ENCODE peak calls at places on chromosomes 11 and 22, in ten cellular contexts. U is colonic mucosa; L is endodermal cell; V is effector memory CD4-positive, alpha-beta T cell; N is gastrocnemius medialis; S is mammary epithelial cell; W is OCI-LY7; P is Panc1; X is mesenchymal stem cell; D is HCT116. C is an unnamed sample.
A peak's percentile ranks its signal among the peaks of the same experiment; 100 is the strongest.

GRCh38 chr22:27247691-27248434 is 553.7 kb downstream of the MN1 start:
- DNase-seq in U (no peak), L (no peak), V (no peak), N (no peak), S (no peak), W (no peak), P (no peak), X (no peak), D (no peak), C (no peak)

GRCh38 chr11:29119691-29120328 is 897.0 kb downstream of the KCNA4 start:
- DNase-seq in U (no peak), L (no peak), V (no peak), N (no peak), S (peak; percentile 16), W (no peak), P (peak; percentile 71), X (peak; percentile 97), D (no peak), C (peak; percentile 31)

GRCh38 chr11:13052130-13052541 is 43.0 kb downstream of the RASSF10 start:
- DNase-seq in U (peak; percentile 58), L (no peak), V (no peak), N (no peak), S (no peak), W (no peak), P (no peak), X (no peak), D (no peak), C (no peak)

GRCh38 chr11:1513326-1514296 is 27.0 kb upstream of the MOB2 start:
- DNase-seq in U (no peak), L (no peak), V (no peak), N (no peak), S (no peak), W (no peak), P (no peak), X (no peak), D (no peak), C (no peak)

GRCh38 chr11:46315033-46315738 is 32.1 kb upstream of the DGKZ start:
- DNase-seq in U (peak; percentile 84), L (peak; percentile 97), V (peak; percentile 61), N (no peak), S (peak; percentile 58), W (peak; percentile 79), P (peak; percentile 51), X (peak; percentile 87), D (peak; percentile 86), C (no peak)

GRCh38 chr11:112962854-112963367 is 1.7 kb downstream of the NCAM1 start:
- DNase-seq in U (peak; percentile 42), L (peak; percentile 84), V (no peak), N (peak; percentile 30), S (no peak), W (no peak), P (no peak), X (peak; percentile 47), D (no peak), C (no peak)

GRCh38 chr11:41622707-41623359 is 163.4 kb upstream of the LRRC4C start:
- DNase-seq in U (no peak), L (no peak), V (no peak), N (no peak), S (no peak), W (no peak), P (no peak), X (no peak), D (no peak), C (no peak)

GRCh38 chr22:50139843-50140415 is 30.6 kb upstream of the PANX2 start:
- DNase-seq in U (no peak), L (no peak), V (no peak), N (no peak), S (peak; percentile 8), W (peak; percentile 67), P (no peak), X (no peak), D (no peak), C (peak; percentile 25)

GRCh38 chr11:72655014-72655413 is 19.2 kb downstream of the PDE2A start:
- DNase-seq in U (no peak), L (no peak), V (no peak), N (no peak), S (no peak), W (no peak), P (no peak), X (no peak), D (no peak), C (no peak)

GRCh38 chr11:7671807-7672206 is 1.5 kb downstream of the CYB5R2 start:
- DNase-seq in U (no peak), L (no peak), V (no peak), N (no peak), S (peak; percentile 84), W (no peak), P (no peak), X (no peak), D (no peak), C (peak; percentile 21)

GRCh38 chr22:24091551-24092420 is 80.7 kb downstream of the CABIN1 start:
- DNase-seq in U (no peak), L (no peak), V (no peak), N (no peak), S (no peak), W (no peak), P (no peak), X (no peak), D (no peak), C (no peak)

GRCh38 chr11:124069429-124070401 is 28.6 kb upstream of the OR10G7 start:
- DNase-seq in U (peak; percentile 59), L (peak; percentile 92), V (no peak), N (no peak), S (peak; percentile 47), W (peak; percentile 72), P (no peak), X (peak; percentile 73), D (peak; percentile 42), C (no peak)

GRCh38 chr11:9726313-9727022 is 62.6 kb downstream of the SWAP70 start:
- DNase-seq in U (no peak), L (no peak), V (no peak), N (no peak), S (peak; percentile 75), W (no peak), P (peak; percentile 64), X (peak; percentile 67), D (peak; percentile 23), C (peak; percentile 67)
- H3K4me1 ChIP-seq in U (peaks cover 5% of the 10 kb centered on the region), L (no peaks in the 10 kb centered on the region), V (no peaks in the 10 kb centered on the region), N (no peaks in the 10 kb centered on the region), S (peaks cover 4% of the 10 kb centered on the region), W (peaks cover 69% of the 10 kb centered on the region), P (peaks cover 6% of the 10 kb centered on the region), X (no peaks in the 10 kb centered on the region), D (peaks cover 9% of the 10 kb centered on the region), C (peaks cover 11% of the 10 kb centered on the region)

GRCh38 chr22:36763576-36763975 is 12.3 kb downstream of the IFT27 start:
- DNase-seq in U (no peak), L (peak; percentile 8), V (no peak), N (no peak), S (peak; percentile 60), W (no peak), P (no peak), X (no peak), D (no peak), C (no peak)
- H3K27ac ChIP-seq in U (no peak overlapping the region), L (no peak overlapping the region), V (no peak overlapping the region), N (no peak overlapping the region), S (no peak overlapping the region), W (no peak overlapping the region), P (no peak overlapping the region), X (no peak overlapping the region), D (no peak overlapping the region), C (no peak overlapping the region)

DNA sequence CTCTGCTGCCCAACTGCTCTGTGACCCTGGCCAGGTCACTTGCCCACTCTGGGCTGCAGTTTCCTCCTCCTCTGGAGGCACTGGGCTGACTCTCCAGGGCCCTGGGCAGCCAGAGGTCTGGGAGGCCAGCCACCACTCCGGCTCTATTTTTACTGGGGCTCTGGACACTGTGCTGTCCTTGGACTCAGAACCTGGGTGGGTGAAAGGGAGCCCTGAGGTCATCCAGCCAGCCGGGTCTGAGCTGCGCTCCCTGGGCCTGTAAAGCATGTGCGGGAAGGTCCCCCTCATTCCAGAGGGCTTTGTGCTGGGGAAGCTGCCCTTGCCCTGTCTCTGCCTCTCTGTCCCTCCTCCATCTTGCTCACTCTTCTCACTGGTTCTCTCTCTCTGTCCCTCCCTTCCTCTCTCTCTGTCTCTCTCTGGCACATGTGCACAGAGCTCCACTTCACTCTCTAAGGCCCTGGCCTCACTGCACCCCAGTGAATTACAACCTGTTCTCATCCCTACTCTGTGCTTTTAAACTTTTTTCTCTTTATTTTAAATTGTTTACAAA is 24.6 kb downstream of the MB start:
- DNase-seq in U (no peak), L (no peak), V (no peak), N (no peak), S (no peak), W (no peak), P (no peak), X (no peak), D (no peak), C (no peak)
- H3K4me1 ChIP-seq in U (no peaks in the 10 kb centered on the region), L (peaks cover 9% of the 10 kb centered on the region), V (no peaks in the 10 kb centered on the region), N (peaks cover 72% of the 10 kb centered on the region), S (peaks cover 17% of the 10 kb centered on the region), W (no peaks in the 10 kb centered on the region), P (peaks cover 64% of the 10 kb centered on the region), X (peaks cover 11% of the 10 kb centered on the region), D (peaks cover 43% of the 10 kb centered on the region), C (peaks cover 4% of the 10 kb centered on the region)

GRCh38 chr11:16012125-16012751 is 344.1 kb downstream of the SOX6 start:
- DNase-seq in U (no peak), L (no peak), V (no peak), N (peak; percentile 72), S (no peak), W (no peak), P (no peak), X (peak; percentile 40), D (no peak), C (no peak)
- H3K27ac ChIP-seq in U (no peak overlapping the region), L (no peak overlapping the region), V (no peak overlapping the region), N (peak overlapping the region; percentile 83), S (no peak overlapping the region), W (no peak overlapping the region), P (no peak overlapping the region), X (no peak overlapping the region), D (no peak overlapping the region), C (no peak overlapping the region)

GRCh38 chr22:20551805-20552449 is 44.5 kb downstream of the MED15 start:
- DNase-seq in U (no peak), L (no peak), V (no peak), N (peak; percentile 88), S (no peak), W (no peak), P (no peak), X (no peak), D (no peak), C (no peak)
- H3K4me1 ChIP-seq in U (peaks cover 13% of the 10 kb centered on the region), L (no peaks in the 10 kb centered on the region), V (peaks cover 93% of the 10 kb centered on the region), N (peaks cover 82% of the 10 kb centered on the region), S (peaks cover 33% of the 10 kb centered on the region), W (no peaks in the 10 kb centered on the region), P (peaks cover 8% of the 10 kb centered on the region), X (peaks cover 58% of the 10 kb centered on the region), D (no peaks in the 10 kb centered on the region), C (no peaks in the 10 kb centered on the region)